ENCODE peak calls at places on chromosomes 13 and 19, in five cellular contexts. A, Y, E, B and L are unnamed samples.

GRCh38 chr19:32233885-32234284 is 111.5 kb upstream of the ZNF507 start:
- DNase-seq in B (no peak), Y (no peak), E (no peak), A (no peak), L (no peak)

GRCh38 chr19:47416667-47417033 is 2.7 kb downstream of the MEIS3 start:
- DNase-seq in Y (no peak), A (no peak), E (no peak), B (no peak), L (no peak)

GRCh38 chr13:114112826-114113322 is 19.5 kb downstream of the RASA3 start:
- DNase-seq in Y (no peak), E (peak; percentile 8), B (no peak), A (no peak), L (no peak)

GRCh38 chr13:39148513-39148961 is 110.3 kb downstream of the NHLRC3 start:
- DNase-seq in B (peak; percentile 16), E (no peak), Y (no peak), A (no peak), L (no peak)

GRCh38 chr19:58397533-58398037 is 2.1 kb downstream of the RNF225 start:
- DNase-seq in A (no peak), Y (no peak), E (no peak), B (no peak), L (no peak)

GRCh38 chr19:44808463-44809371 is at the start of gene BCAM:
- DNase-seq in E (peak; percentile 82), A (peak; percentile 23), Y (peak; percentile 87), B (no peak), L (no peak)

GRCh38 chr13:21478881-21479808 is 20.0 kb upstream of the ZDHHC20 start:
- DNase-seq in B (peak; percentile 61), Y (no peak), E (peak; percentile 50), A (no peak), L (no peak)

GRCh38 chr19:51830263-51830662 is 35.3 kb downstream of the FPR3 start:
- DNase-seq in Y (no peak), B (no peak), E (no peak), A (no peak), L (no peak)

GRCh38 chr13:80237646-80238045 is 103.3 kb downstream of the SPRY2 start:
- DNase-seq in Y (no peak), E (no peak), B (no peak), A (no peak), L (no peak)

GRCh38 chr13:74907788-74908187 is 574.2 kb downstream of the TBC1D4 start:
- DNase-seq in E (no peak), Y (no peak), A (no peak), B (no peak), L (no peak)

GRCh38 chr13:65034266-65034665 is 2195.9 kb downstream of the PCDH9 start:
- DNase-seq in A (no peak), E (no peak), Y (no peak), B (no peak), L (no peak)

GRCh38 chr19:41531438-41532311 is 44.3 kb upstream of the CEACAM21 start:
- DNase-seq in Y (no peak), A (peak; percentile 81), E (peak; percentile 79), B (peak; percentile 86), L (peak; percentile 39)

GRCh38 chr13:71242191-71242590 is 624.8 kb downstream of the DACH1 start:
- DNase-seq in A (no peak), B (no peak), Y (no peak), E (no peak), L (no peak)

GRCh38 chr13:65292488-65292901 is 1937.6 kb downstream of the PCDH9 start:
- DNase-seq in Y (no peak), E (no peak), B (no peak), A (no peak), L (no peak)

GRCh38 chr13:21974741-21975140 is 303.9 kb downstream of the FGF9 start:
- DNase-seq in B (no peak), E (no peak), A (no peak), Y (no peak), L (no peak)

GRCh38 chr13:51451467-51452390 is 1.1 kb downstream of the INTS6 start:
- DNase-seq in B (peak; percentile 76), A (peak; percentile 83), E (peak; percentile 77), Y (peak; percentile 73), L (peak; percentile 32)

GRCh38 chr13:30877335-30877734 is 28.7 kb upstream of the MEDAG start:
- DNase-seq in B (no peak), E (no peak), A (no peak), Y (no peak), L (no peak)

GRCh38 chr13:30615851-30616311 is 1.8 kb upstream of the USPL1 start:
- DNase-seq in E (no peak), A (no peak), B (no peak), Y (no peak), L (no peak)

GRCh38 chr13:60227168-60227567 is 63.4 kb upstream of the DIAPH3 start:
- DNase-seq in E (no peak), Y (no peak), B (no peak), A (no peak), L (no peak)

GRCh38 chr13:93562676-93563075 is 336.1 kb downstream of the GPC6 start:
- DNase-seq in E (no peak), Y (no peak), B (no peak), A (no peak), L (no peak)

GRCh38 chr19:42989851-42990250 is 36.4 kb downstream of the PSG11 start:
- DNase-seq in A (no peak), Y (no peak), E (no peak), B (no peak), L (no peak)

GRCh38 chr13:97742084-97742483 is 211.4 kb upstream of the IPO5 start:
- DNase-seq in Y (no peak), A (no peak), B (no peak), E (no peak), L (no peak)

GRCh38 chr19:7781157-7781556 is 18.1 kb downstream of the CLEC4M start:
- DNase-seq in A (no peak), Y (no peak), E (no peak), B (no peak), L (no peak)

GRCh38 chr19:48772503-48772953 is 17.2 kb downstream of the FGF21 start:
- DNase-seq in B (peak; percentile 64), E (no peak), Y (peak; percentile 47), A (no peak), L (no peak)

GRCh38 chr13:31073859-31074718 is 87.6 kb downstream of the HSPH1 start:
- DNase-seq in E (no peak), Y (no peak), A (no peak), B (no peak), L (peak; percentile 50)

GRCh38 chr13:44388427-44388826 is 14.8 kb downstream of the SERP2 start:
- DNase-seq in E (no peak), Y (no peak), B (no peak), A (no peak), L (no peak)

GRCh38 chr13:46492946-46493345 is 60.0 kb upstream of the LRCH1 start:
- DNase-seq in B (no peak), A (no peak), Y (no peak), E (no peak), L (no peak)

GRCh38 chr19:44741841-44742352 is 6.6 kb upstream of the BCL3 start:
- DNase-seq in E (peak; percentile 99), Y (peak; percentile 99), A (peak; percentile 60), B (peak; percentile 98), L (no peak)

GRCh38 chr13:113451951-113452421 is 1.3 kb downstream of the ADPRHL1 start:
- DNase-seq in E (no peak), B (no peak), A (no peak), Y (no peak), L (no peak)

GRCh38 chr13:35349673-35350278 is 126.7 kb downstream of the MAB21L1 start:
- DNase-seq in E (no peak), A (no peak), B (no peak), Y (no peak), L (no peak)

GRCh38 chr13:104737713-104738112 is 1671.5 kb upstream of the SLC10A2 start:
- DNase-seq in E (no peak), B (no peak), A (no peak), Y (no peak), L (no peak)

GRCh38 chr19:32302778-32303177 is 42.6 kb upstream of the ZNF507 start:
- DNase-seq in E (no peak), B (no peak), A (no peak), Y (no peak), L (no peak)

GRCh38 chr13:59424661-59425060 is 739.1 kb downstream of the DIAPH3 start:
- DNase-seq in B (no peak), A (no peak), E (no peak), Y (no peak), L (no peak)

GRCh38 chr13:51912091-51912490 is 50.3 kb downstream of the CCDC70 start:
- DNase-seq in B (no peak), A (no peak), Y (no peak), E (no peak), L (no peak)

GRCh38 chr19:40441719-40442253 is 2.3 kb downstream of the SERTAD3 start:
- DNase-seq in B (no peak), Y (no peak), E (no peak), A (no peak), L (no peak)

GRCh38 chr19:40444181-40445005 is at the start of gene SERTAD3:
- DNase-seq in B (peak; percentile 96), Y (peak; percentile 98), A (peak; percentile 99), E (peak; percentile 98), L (peak; percentile 97)

GRCh38 chr19:40443930-40444180 is 280 bp downstream of the SERTAD3 start:
- DNase-seq in B (no peak), E (no peak), Y (no peak), A (no peak), L (no peak)

GRCh38 chr19:40443131-40443929 is 805 bp downstream of the SERTAD3 start:
- DNase-seq in B (peak; percentile 100), E (peak; percentile 100), A (peak; percentile 100), Y (peak; percentile 100), L (peak; percentile 99)

GRCh38 chr19:40442328-40443130 is 1.6 kb downstream of the SERTAD3 start:
- DNase-seq in E (no peak), B (no peak), Y (no peak), A (no peak), L (no peak)
- TF ChIP-seq POLR2A in E (no peak), B (no peak), Y (no peak), A (no peak), L (no peak)

GRCh38 chr13:109095126-109095525 is 465.7 kb downstream of the MYO16 start:
- DNase-seq in B (no peak), A (no peak), E (no peak), Y (no peak), L (no peak)
- TF ChIP-seq POLR2A in B (no peak), A (no peak), E (no peak), Y (no peak), L (no peak)

DNA sequence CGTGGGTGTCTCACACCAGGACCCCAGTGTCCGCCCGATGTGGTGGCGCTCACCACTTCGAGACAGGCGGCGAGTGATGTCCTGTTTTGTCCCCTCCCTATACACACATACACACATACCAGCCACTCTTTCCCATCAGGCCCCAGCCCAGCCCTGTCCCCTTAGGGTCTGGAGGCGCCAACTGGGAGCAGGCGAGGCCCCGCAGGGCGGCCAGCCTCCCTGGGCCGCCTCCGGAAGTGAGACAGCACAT is 38.1 kb upstream of the NANOS3 start:
- DNase-seq in B (no peak), Y (peak; percentile 61), A (no peak), E (no peak), L (no peak)
- TF ChIP-seq POLR2A in B (no peak), Y (peak; percentile 37), A (no peak), E (peak; percentile 45), L (no peak)

DNA sequence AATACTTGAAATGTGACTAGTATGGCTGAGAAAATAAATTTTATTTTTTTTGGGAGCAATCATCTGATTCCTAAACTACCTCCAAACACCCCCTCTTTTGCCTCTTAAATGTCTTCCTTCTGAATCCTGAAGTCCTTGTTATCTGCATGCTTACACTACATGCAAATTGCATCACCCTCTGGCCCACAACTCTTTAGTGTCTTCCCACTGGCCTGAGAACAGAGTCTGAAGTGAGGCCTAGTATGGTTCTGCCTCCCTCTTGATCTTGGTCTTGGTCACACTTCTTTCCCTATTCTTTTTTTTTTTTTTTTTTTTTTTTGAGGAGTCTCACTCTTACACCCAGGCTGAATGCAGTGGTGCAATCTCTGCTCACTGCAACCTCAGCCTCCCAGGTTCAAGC is 4.8 kb downstream of the ZNF558 start:
- DNase-seq in B (no peak), E (no peak), Y (no peak), A (no peak), L (no peak)
- TF ChIP-seq POLR2A in B (no peak), E (no peak), Y (no peak), A (no peak), L (no peak)